ENCODE peak calls at places on chromosomes 11 and 22, in six cellular contexts. W is MM.1S, X is mesendoderm, Z is neural progenitor cell, B is fibroblast of lung, R is endodermal cell. P is an unnamed sample.

GRCh38 chr11:119800171-119800570 is 71.2 kb upstream of the NECTIN1 start:
- DNase-seq in R (no peak), Z (no peak), W (no peak), X (no peak), B (peak), P (peak)

GRCh38 chr22:17086301-17086700 is 1.5 kb downstream of the IL17RA start:
- DNase-seq in B (no peak), Z (no peak), X (no peak), W (no peak), R (peak), P (no peak)

GRCh38 chr11:75403037-75403436 is 3.7 kb downstream of the RPS3 start:
- DNase-seq in X (no peak), Z (no peak), B (no peak), W (no peak), R (no peak), P (no peak)

GRCh38 chr11:104897891-104898684 is at the start of gene CASP12:
- DNase-seq in B (no peak), X (peak), Z (no peak), W (no peak), R (no peak), P (no peak)

GRCh38 chr11:61797263-61797944 is 4.7 kb downstream of the FEN1 start:
- DNase-seq in B (peak), R (peak), W (peak), X (peak), Z (peak), P (no peak)

GRCh38 chr22:27212617-27213177 is 555.3 kb downstream of the MIAT start:
- DNase-seq in R (no peak), W (no peak), Z (peak), B (peak), X (peak), P (no peak)

GRCh38 chr22:20114506-20115475 is 1.1 kb upstream of the RANBP1 start:
- DNase-seq in B (no peak), X (no peak), R (no peak), Z (no peak), W (no peak), P (peak)

GRCh38 chr22:23110922-23111527 is 30.8 kb downstream of the RSPH14 start:
- DNase-seq in B (peak), X (peak), W (no peak), Z (no peak), R (no peak), P (no peak)

GRCh38 chr11:43772733-43773132 is 92.2 kb downstream of the HSD17B12 start:
- DNase-seq in X (no peak), W (no peak), Z (no peak), R (no peak), B (no peak), P (no peak)

GRCh38 chr22:44155115-44155514 is 25.6 kb upstream of the PARVG start:
- DNase-seq in W (no peak), B (no peak), Z (no peak), R (no peak), X (no peak), P (peak)

GRCh38 chr11:44848203-44848962 is 102.3 kb downstream of the TP53I11 start:
- DNase-seq in R (peak), W (no peak), B (no peak), X (peak), Z (peak), P (peak)

GRCh38 chr11:33956611-33957010 is 64.7 kb upstream of the LMO2 start:
- DNase-seq in Z (no peak), W (no peak), X (no peak), R (no peak), B (no peak), P (no peak)

GRCh38 chr11:122162095-122162494 is 46.1 kb upstream of the BLID start:
- DNase-seq in B (no peak), W (no peak), X (no peak), R (no peak), Z (no peak), P (no peak)

GRCh38 chr11:18578975-18579598 is 9.4 kb downstream of the UEVLD start:
- DNase-seq in B (no peak), W (no peak), X (peak), R (peak), Z (no peak), P (no peak)

GRCh38 chr11:7030836-7031235 is 10.6 kb downstream of the NLRP14 start:
- DNase-seq in Z (no peak), W (no peak), B (no peak), R (no peak), X (no peak), P (no peak)

GRCh38 chr11:62556872-62557631 is 10.4 kb upstream of the AHNAK start:
- DNase-seq in X (peak), B (no peak), Z (no peak), W (peak), R (no peak), P (peak)

GRCh38 chr11:120212259-120212888 is 1.5 kb downstream of the OAF start:
- DNase-seq in Z (no peak), W (no peak), B (peak), X (no peak), R (no peak), P (peak)

GRCh38 chr22:22195265-22196017 is 49.1 kb upstream of the VPREB1 start:
- DNase-seq in X (peak), Z (peak), B (peak), W (peak), R (peak), P (no peak)

GRCh38 chr11:75896843-75897419 is 81.9 kb downstream of the UVRAG start:
- DNase-seq in B (peak), R (no peak), X (peak), Z (peak), W (peak), P (no peak)

GRCh38 chr11:69542314-69543168 is 61.1 kb downstream of the LINC01488 start:
- DNase-seq in R (no peak), Z (no peak), W (no peak), B (no peak), X (no peak), P (no peak)

GRCh38 chr22:32340437-32340836 is 17.2 kb upstream of the RFPL3 start:
- DNase-seq in Z (no peak), X (no peak), R (peak), B (no peak), W (no peak), P (no peak)

GRCh38 chr11:45025716-45026492 is 75.2 kb upstream of the TP53I11 start:
- DNase-seq in Z (no peak), X (peak), B (peak), R (peak), W (no peak), P (peak)

GRCh38 chr11:46951864-46952263 is 15.3 kb downstream of the CSTPP1 start:
- DNase-seq in B (peak), W (no peak), X (no peak), Z (peak), R (no peak), P (no peak)

GRCh38 chr11:35013514-35014191 is 97.2 kb downstream of the PDHX start:
- DNase-seq in W (peak), R (no peak), X (no peak), Z (peak), B (peak), P (no peak)

DNA sequence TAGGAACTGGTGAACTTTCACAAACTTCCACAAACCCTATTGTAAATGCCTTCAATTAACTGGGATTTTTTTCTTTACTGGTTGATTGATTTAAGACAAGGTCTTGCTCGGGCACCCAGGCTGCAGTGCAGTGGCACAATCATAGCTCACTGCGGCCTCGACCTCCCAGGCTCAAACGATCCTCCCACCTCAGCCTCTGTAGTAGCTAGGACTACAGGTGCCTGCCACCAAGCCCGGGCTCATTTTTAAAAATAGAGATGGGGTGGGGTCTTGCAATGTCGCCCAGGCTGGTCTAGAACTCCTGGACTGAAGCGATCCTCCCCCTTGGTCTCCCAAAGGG is 35.7 kb upstream of the POLA2 start:
- DNase-seq in R (no peak), Z (no peak), W (no peak), B (no peak), X (no peak), P (no peak)
- H3K4me3 ChIP-seq in R (peak), Z (peak), W (peak), B (peak), X (no peak), P (no peak)

GRCh38 chr22:40709752-40710413 is 30.6 kb downstream of the MCHR1 start:
- DNase-seq in Z (no peak), W (no peak), B (no peak), X (peak), R (peak), P (no peak)
- H3K9ac ChIP-seq in Z (no peak), W (no peak), B (peak), X (peak), R (no peak), P (no peak)

GRCh38 chr22:45975266-45976161 is 1.4 kb downstream of the WNT7B start:
- DNase-seq in W (no peak), B (no peak), Z (peak), R (peak), X (peak), P (no peak)

GRCh38 chr22:45978275-45978713 is 1.3 kb upstream of the WNT7B start:
- DNase-seq in B (no peak), X (no peak), R (no peak), W (no peak), Z (no peak), P (no peak)

GRCh38 chr22:45977003-45977395 is at the start of gene WNT7B:
- DNase-seq in R (peak), X (peak), B (no peak), W (peak), Z (peak), P (no peak)

GRCh38 chr22:45977551-45978274 is 751 bp upstream of the WNT7B start:
- DNase-seq in B (no peak), W (no peak), R (peak), X (peak), Z (peak), P (no peak)

GRCh38 chr22:45976351-45977002 is 485 bp downstream of the WNT7B start:
- DNase-seq in W (no peak), Z (peak), B (no peak), X (no peak), R (no peak), P (no peak)
- H3K4me3 ChIP-seq in W (no peak), Z (peak), B (no peak), X (no peak), R (no peak), P (no peak)

GRCh38 chr11:93849201-93849600 is 1.2 kb downstream of the VSTM5 start:
- DNase-seq in Z (no peak), R (peak), X (no peak), B (no peak), W (no peak), P (no peak)

GRCh38 chr11:93852242-93852641 is 1.8 kb upstream of the VSTM5 start:
- DNase-seq in W (no peak), Z (no peak), R (peak), B (no peak), X (no peak), P (no peak)

GRCh38 chr11:93850585-93851018 is at the start of gene VSTM5:
- DNase-seq in Z (no peak), W (no peak), B (no peak), R (no peak), X (no peak), P (no peak)

GRCh38 chr11:93846411-93846810 is 4.0 kb downstream of the VSTM5 start:
- DNase-seq in X (no peak), R (no peak), B (peak), W (no peak), Z (no peak), P (no peak)

GRCh38 chr11:93849751-93850584 is 450 bp downstream of the VSTM5 start:
- DNase-seq in W (no peak), R (peak), Z (peak), X (no peak), B (peak), P (peak)
- H3K9ac ChIP-seq in W (no peak), R (no peak), Z (no peak), X (peak), B (peak), P (no peak)

GRCh38 chr11:125532668-125533067 is 36.6 kb upstream of the FEZ1 start:
- DNase-seq in X (peak), R (no peak), Z (no peak), W (no peak), B (no peak), P (no peak)
- H3K4me3 ChIP-seq in X (no peak), R (no peak), Z (no peak), W (no peak), B (no peak), P (no peak)

DNA sequence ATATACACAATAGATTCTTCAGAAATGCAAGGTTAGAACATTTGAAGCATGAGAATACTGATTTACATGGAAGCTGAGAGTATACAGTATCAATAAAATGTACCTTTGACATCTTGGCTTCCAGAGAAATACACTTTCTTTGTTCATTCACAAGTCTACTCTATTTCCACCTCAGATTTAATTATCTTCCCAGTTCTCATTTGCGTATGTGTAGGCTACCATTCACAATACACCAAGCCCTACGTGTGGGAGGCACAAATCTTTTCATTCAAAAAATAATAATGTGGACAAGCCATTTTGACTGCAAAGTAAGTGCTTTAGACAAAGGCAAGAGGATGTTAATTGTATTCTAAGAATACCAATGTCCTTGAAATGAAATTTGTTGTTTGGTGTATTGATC is 132.7 kb upstream of the MTMR2 start:
- DNase-seq in B (no peak), Z (no peak), R (no peak), W (no peak), X (no peak), P (no peak)
- H3K9ac ChIP-seq in B (no peak), Z (no peak), R (no peak), W (no peak), X (no peak), P (no peak)